ENCODE peak calls at places on chromosomes 13 and 19, in six cellular contexts. A, J, X, U, C and Q are unnamed samples.

GRCh38 chr19:13492128-13492527 is 14.2 kb downstream of the CACNA1A start:
- DNase-seq in C (no peak), J (no peak), A (peak), U (no peak), X (no peak), Q (peak)

GRCh38 chr13:55632402-55632801 is 1508.3 kb upstream of the PRR20A start:
- DNase-seq in J (no peak), C (no peak), A (no peak), U (no peak), X (no peak), Q (no peak)

GRCh38 chr19:30608471-30608870 is 236.3 kb downstream of the ZNF536 start:
- DNase-seq in A (no peak), J (no peak), C (no peak), X (no peak), U (no peak), Q (no peak)

GRCh38 chr13:63741029-63741813 is 2325.6 kb upstream of the PCDH20 start:
- DNase-seq in A (no peak), C (no peak), U (no peak), J (no peak), X (peak), Q (no peak)

GRCh38 chr19:31127132-31127967 is 221.9 kb downstream of the TSHZ3 start:
- DNase-seq in A (peak), X (no peak), J (peak), U (no peak), C (peak), Q (peak)

GRCh38 chr19:35843676-35844481 is 8.4 kb downstream of the NPHS1 start:
- DNase-seq in A (no peak), C (peak), U (no peak), J (no peak), X (peak), Q (peak)

GRCh38 chr13:113854238-113855011 is 9.5 kb downstream of the GAS6 start:
- DNase-seq in J (no peak), X (peak), U (no peak), A (peak), C (peak), Q (no peak)

GRCh38 chr13:34507630-34508029 is 434.4 kb upstream of the NBEA start:
- DNase-seq in U (no peak), A (no peak), X (no peak), J (no peak), C (no peak), Q (no peak)

GRCh38 chr13:107373551-107373950 is 805.6 kb upstream of the ARGLU1 start:
- DNase-seq in J (no peak), A (peak), X (peak), U (peak), C (peak), Q (peak)

GRCh38 chr13:106373989-106374572 is 161.4 kb downstream of the EFNB2 start:
- DNase-seq in C (peak), U (no peak), J (no peak), A (peak), X (no peak), Q (no peak)

GRCh38 chr13:34817246-34817645 is 124.8 kb upstream of the NBEA start:
- DNase-seq in J (no peak), A (no peak), C (no peak), U (no peak), X (no peak), Q (no peak)

DNA sequence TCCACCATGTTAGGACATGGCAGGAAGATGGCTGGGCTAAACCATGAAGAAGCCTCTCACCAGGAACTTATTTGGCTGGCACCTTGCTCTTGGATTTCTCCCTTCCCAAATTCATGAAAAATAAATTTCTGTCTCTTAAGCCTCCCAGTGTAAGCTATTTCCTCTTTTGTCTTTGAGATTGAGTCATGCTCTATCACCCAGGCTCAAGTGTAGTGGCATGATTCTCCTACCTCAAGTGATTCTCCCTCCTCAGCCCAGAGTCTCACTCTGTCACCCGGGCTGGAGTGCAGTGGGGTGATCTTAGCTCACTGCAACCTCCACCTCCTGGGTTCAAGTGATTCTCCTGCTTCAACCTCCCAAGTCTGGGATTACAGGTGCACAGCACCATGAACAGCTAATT is 12.6 kb downstream of the ZNF888 start:
- DNase-seq in J (no peak), X (no peak), U (no peak), C (no peak), A (no peak), Q (no peak)
- H2BK15ac ChIP-seq in J (no peak), X (no peak), U (no peak), C (no peak), A (no peak), Q (no peak)

GRCh38 chr13:91216928-91217700 is 130.4 kb upstream of the MIR17HG start:
- DNase-seq in C (peak), J (no peak), A (no peak), X (no peak), U (peak), Q (peak)
- H2BK120ac ChIP-seq in C (no peak), J (no peak), A (no peak), X (no peak), U (no peak), Q (no peak)

GRCh38 chr13:30097089-30097488 is 210.3 kb downstream of the KATNAL1 start:
- DNase-seq in A (no peak), U (no peak), X (no peak), C (no peak), J (no peak), Q (no peak)

GRCh38 chr13:30088312-30088855 is 219.0 kb downstream of the KATNAL1 start:
- DNase-seq in X (no peak), A (peak), U (no peak), C (no peak), J (no peak), Q (no peak)

GRCh38 chr13:30094015-30094533 is 213.3 kb downstream of the KATNAL1 start:
- DNase-seq in U (no peak), A (no peak), X (no peak), J (no peak), C (no peak), Q (no peak)

GRCh38 chr13:30091035-30091434 is 216.3 kb downstream of the KATNAL1 start:
- DNase-seq in U (no peak), A (no peak), J (no peak), X (no peak), C (no peak), Q (no peak)

DNA sequence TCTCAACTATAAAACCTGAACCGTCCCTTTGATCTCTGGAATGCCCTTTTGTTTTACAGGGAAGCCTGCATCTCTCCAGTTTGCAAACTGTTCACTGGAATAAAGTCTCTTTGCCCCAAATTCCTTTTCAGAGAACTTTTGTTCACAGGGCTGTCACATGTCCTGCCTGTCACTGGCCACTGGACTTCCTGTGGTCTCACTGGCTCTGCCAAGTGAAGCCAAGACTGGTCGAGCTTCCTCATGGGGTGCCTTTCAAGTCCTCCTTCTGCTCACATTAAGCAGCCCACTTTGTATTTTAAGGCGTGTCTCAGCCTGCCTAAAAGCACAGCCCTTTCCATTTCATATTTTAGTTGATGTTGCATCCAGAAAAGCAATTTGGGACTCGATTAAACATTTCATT is 215.7 kb downstream of the KATNAL1 start:
- DNase-seq in C (no peak), J (no peak), U (no peak), X (no peak), A (no peak), Q (no peak)
- H2BK15ac ChIP-seq in C (no peak), J (no peak), U (no peak), X (no peak), A (no peak), Q (no peak)

GRCh38 chr13:45381196-45381595 is 37.0 kb downstream of the SLC25A30 start:
- DNase-seq in A (no peak), J (no peak), U (no peak), X (no peak), C (no peak), Q (no peak)
- H2BK120ac ChIP-seq in A (no peak), J (no peak), U (no peak), X (no peak), C (no peak), Q (no peak)

DNA sequence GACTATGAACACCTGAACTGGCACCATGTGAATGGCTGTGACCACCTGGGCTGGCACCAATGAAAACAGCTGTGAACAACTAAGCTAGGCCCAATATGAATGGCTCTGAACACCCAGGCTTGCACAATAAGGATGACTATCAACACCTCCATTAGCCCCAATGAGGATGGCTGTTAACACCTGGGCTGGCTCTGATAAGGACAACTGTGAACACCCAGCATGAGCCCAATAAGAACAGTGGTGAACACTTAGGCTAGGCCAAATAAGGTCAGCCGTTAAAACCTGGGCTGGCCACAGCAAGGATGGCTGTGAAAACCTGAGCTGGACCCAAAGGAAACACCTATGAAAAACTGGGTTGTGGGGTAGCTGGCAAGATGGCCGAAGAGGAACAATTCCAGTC is 1163.1 kb downstream of the UQCRFS1 start:
- DNase-seq in C (no peak), J (no peak), U (no peak), X (no peak), A (no peak), Q (peak)
- H2BK15ac ChIP-seq in C (no peak), J (no peak), U (no peak), X (no peak), A (no peak), Q (no peak)